ENCODE peak calls at places on chromosome 3, in eight cellular contexts. U is fibroblast of lung; K is EH; I is effector CD8-positive, alpha-beta T cell; F is BJ; W is HT-29; J is T-cell; C is COR-L47. G is an unnamed sample.

GRCh38 chr3:171198781-171199472 is 172.4 kb upstream of the SLC2A2 start:
- DNase-seq in I (no peak), F (no peak), W (no peak), U (no peak), J (no peak), K (no peak), C (peak), G (no peak)

GRCh38 chr3:171066216-171066615 is 39.7 kb upstream of the SLC2A2 start:
- DNase-seq in I (no peak), C (no peak), F (no peak), U (no peak), K (no peak), J (no peak), W (no peak), G (no peak)

GRCh38 chr3:157082305-157082981 is 77.5 kb downstream of the CCNL1 start:
- DNase-seq in F (no peak), W (peak), J (no peak), U (peak), I (no peak), C (no peak), K (peak), G (peak)

GRCh38 chr3:189392969-189393368 is 221.2 kb downstream of the TPRG1 start:
- DNase-seq in W (peak), I (no peak), J (no peak), C (no peak), K (no peak), U (no peak), F (no peak), G (peak)

GRCh38 chr3:71576966-71577459 is 6.5 kb downstream of the FOXP1 start:
- DNase-seq in U (no peak), F (no peak), W (no peak), I (no peak), J (no peak), K (no peak), C (no peak), G (no peak)

GRCh38 chr3:44893097-44893496 is 18.7 kb downstream of the TGM4 start:
- DNase-seq in F (no peak), J (no peak), I (no peak), C (no peak), W (no peak), K (peak), U (peak), G (peak)

GRCh38 chr3:11587766-11588165 is 55.9 kb downstream of the VGLL4 start:
- DNase-seq in W (no peak), J (no peak), K (peak), C (no peak), I (no peak), F (no peak), U (no peak), G (peak)

GRCh38 chr3:186425788-186426730 is 64.0 kb upstream of the DGKG start:
- DNase-seq in K (peak), I (no peak), F (peak), W (peak), C (no peak), U (peak), J (no peak), G (peak)

G was measured in EL.